ENCODE peak calls at places on chromosomes 3 and 15, in seven cellular contexts. C is stimulated activated CD4-positive, alpha-beta T cell treated with anti-CD3 and anti-CD28 coated beads, Interleukin-4, amount 100 ng/mL, for 48 hours; H is pancreas; O is EH; F is NCI-H1092 treated with DMSO at 0.1 percent for 48 hours; L is RPMI7951; K is GM13976. Y is an unnamed sample.

GRCh38 chr3:48595075-48595525 is at the start of gene COL7A1:
- DNase-seq in C (no peak), H (no peak), O (no peak), F (no peak), L (no peak), K (peak; percentile 71), Y (no peak)

GRCh38 chr15:32718082-32718821 is 448 bp downstream of the GREM1 start:
- DNase-seq in C (no peak), H (no peak), O (peak; percentile 51), F (no peak), L (peak; percentile 62), K (peak; percentile 33), Y (no peak)

GRCh38 chr15:94083467-94083991 is 147.8 kb upstream of the MCTP2 start:
- DNase-seq in C (no peak), H (no peak), O (peak; percentile 60), F (no peak), L (peak; percentile 94), K (no peak), Y (no peak)

GRCh38 chr3:13595485-13595884 is 46.6 kb downstream of the FBLN2 start:
- DNase-seq in C (no peak), H (no peak), O (no peak), F (no peak), L (no peak), K (no peak), Y (no peak)

GRCh38 chr3:119965692-119966091 is 128.6 kb downstream of the GSK3B start:
- DNase-seq in C (no peak), H (no peak), O (no peak), F (no peak), L (no peak), K (no peak), Y (no peak)

GRCh38 chr3:123884258-123884831 is at the start of gene MYLK:
- DNase-seq in C (peak; percentile 42), H (peak; percentile 71), O (peak; percentile 98), F (peak; percentile 74), L (peak; percentile 99), K (peak; percentile 83), Y (no peak)

GRCh38 chr3:11541321-11542303 is 102.1 kb downstream of the VGLL4 start:
- DNase-seq in C (no peak), H (no peak), O (no peak), F (no peak), L (no peak), K (no peak), Y (no peak)

GRCh38 chr15:62739082-62739481 is 303.5 kb upstream of the TPM1 start:
- DNase-seq in C (no peak), H (no peak), O (peak; percentile 85), F (no peak), L (peak; percentile 89), K (no peak), Y (no peak)

GRCh38 chr3:59857589-59858346 is 807.9 kb upstream of the CFAP20DC start:
- DNase-seq in C (peak; percentile 73), H (peak; percentile 82), O (peak; percentile 83), F (peak; percentile 80), L (peak; percentile 74), K (peak; percentile 68), Y (peak; percentile 82)

GRCh38 chr3:15152166-15152565 is 53.2 kb upstream of the RBSN start:
- DNase-seq in C (no peak), H (no peak), O (no peak), F (no peak), L (no peak), K (no peak), Y (no peak)

GRCh38 chr3:126621171-126621570 is 33.8 kb downstream of the TXNRD3 start:
- DNase-seq in C (no peak), H (no peak), O (peak; percentile 62), F (no peak), L (peak; percentile 46), K (no peak), Y (no peak)

GRCh38 chr3:153614563-153614962 is 452.5 kb downstream of the RAP2B start:
- DNase-seq in C (no peak), H (no peak), O (peak; percentile 85), F (no peak), L (no peak), K (no peak), Y (no peak)

GRCh38 chr15:70775160-70775559 is 11.8 kb upstream of the UACA start:
- DNase-seq in C (no peak), H (no peak), O (peak; percentile 95), F (no peak), L (peak; percentile 93), K (no peak), Y (peak; percentile 74)

GRCh38 chr3:127450331-127450730 is 140.2 kb downstream of the TPRA1 start:
- DNase-seq in C (no peak), H (no peak), O (no peak), F (no peak), L (no peak), K (no peak), Y (no peak)

GRCh38 chr3:150094150-150094932 is 123.6 kb upstream of the PFN2 start:
- DNase-seq in C (no peak), H (no peak), O (peak; percentile 58), F (peak; percentile 3), L (peak; percentile 92), K (no peak), Y (peak; percentile 63)

GRCh38 chr3:21718943-21719591 is 31.9 kb downstream of the ZNF385D start:
- DNase-seq in C (no peak), H (no peak), O (no peak), F (no peak), L (no peak), K (no peak), Y (no peak)

GRCh38 chr3:129226374-129226773 is 23.0 kb upstream of the COPG1 start:
- DNase-seq in C (no peak), H (no peak), O (peak; percentile 97), F (no peak), L (peak; percentile 98), K (no peak), Y (peak; percentile 61)

GRCh38 chr3:111069974-111070751 is 1.5 kb upstream of the NECTIN3 start:
- DNase-seq in C (no peak), H (peak; percentile 25), O (peak; percentile 60), F (no peak), L (peak; percentile 21), K (no peak), Y (peak; percentile 16)

GRCh38 chr3:84538597-84538996 is 420.2 kb upstream of the CADM2 start:
- DNase-seq in C (no peak), H (no peak), O (no peak), F (no peak), L (no peak), K (no peak), Y (no peak)

GRCh38 chr15:78407889-78408640 is 30.0 kb upstream of the IREB2 start:
- DNase-seq in C (no peak), H (no peak), O (no peak), F (no peak), L (no peak), K (no peak), Y (no peak)

GRCh38 chr15:55627730-55628368 is 39.7 kb upstream of the PYGO1 start:
- DNase-seq in C (no peak), H (no peak), O (peak; percentile 77), F (no peak), L (peak; percentile 83), K (no peak), Y (peak; percentile 85)

GRCh38 chr15:87730706-87731105 is 525.8 kb downstream of the NTRK3 start:
- DNase-seq in C (no peak), H (no peak), O (no peak), F (no peak), L (peak; percentile 44), K (no peak), Y (no peak)

GRCh38 chr3:4855676-4856075 is 123.6 kb upstream of the BHLHE40 start:
- DNase-seq in C (no peak), H (no peak), O (no peak), F (no peak), L (no peak), K (no peak), Y (no peak)

GRCh38 chr3:1082024-1082633 is 10.7 kb upstream of the CNTN6 start:
- DNase-seq in C (no peak), H (peak; percentile 49), O (no peak), F (peak; percentile 44), L (peak; percentile 3), K (peak; percentile 15), Y (peak; percentile 71)

GRCh38 chr15:59116771-59117170 is 11.8 kb downstream of the CCNB2 start:
- DNase-seq in C (no peak), H (no peak), O (no peak), F (no peak), L (no peak), K (no peak), Y (no peak)

Y was measured in RKO.